ENCODE peak calls at places on chromosome X, in six cellular contexts. One of them, this sample, is unnamed.

GRCh38 chrX:154967603-154968002 is 54.9 kb downstream of the F8 start:
- DNase-seq in dorsolateral prefrontal cortex: no peak
- DNase-seq in nephron progenitor cell: no peak
- DNase-seq in breast epithelium: no peak
- DNase-seq in GM13977: no peak
- DNase-seq in RWPE1: peak; percentile 16
- DNase-seq in this sample: no peak

GRCh38 chrX:1453390-1453783 is 678 bp upstream of the ASMTL start:
- DNase-seq in breast epithelium: no peak
- DNase-seq in dorsolateral prefrontal cortex: no peak
- DNase-seq in RWPE1: no peak
- DNase-seq in nephron progenitor cell: no peak
- DNase-seq in GM13977: no peak
- DNase-seq in this sample: no peak

GRCh38 chrX:56783996-56784620 is 55.1 kb downstream of the NBDY start:
- DNase-seq in nephron progenitor cell: no peak
- DNase-seq in RWPE1: no peak
- DNase-seq in breast epithelium: no peak
- DNase-seq in dorsolateral prefrontal cortex: peak; percentile 38
- DNase-seq in GM13977: no peak
- DNase-seq in this sample: no peak

GRCh38 chrX:48508400-48509244 is at the start of gene PORCN:
- DNase-seq in dorsolateral prefrontal cortex: peak; percentile 86
- DNase-seq in nephron progenitor cell: peak; percentile 82
- DNase-seq in breast epithelium: peak; percentile 64
- DNase-seq in RWPE1: peak; percentile 77
- DNase-seq in GM13977: peak; percentile 92
- DNase-seq in this sample: peak; percentile 56

GRCh38 chrX:140836874-140837273 is 127.3 kb downstream of the LINC00632 start:
- DNase-seq in GM13977: no peak
- DNase-seq in breast epithelium: no peak
- DNase-seq in nephron progenitor cell: no peak
- DNase-seq in RWPE1: no peak
- DNase-seq in dorsolateral prefrontal cortex: no peak
- DNase-seq in this sample: no peak

GRCh38 chrX:1661048-1661921 is 46.4 kb downstream of the ASMT start:
- DNase-seq in RWPE1: peak; percentile 5
- DNase-seq in breast epithelium: no peak
- DNase-seq in nephron progenitor cell: peak; percentile 17
- DNase-seq in dorsolateral prefrontal cortex: no peak
- DNase-seq in GM13977: peak; percentile 92
- DNase-seq in this sample: no peak

GRCh38 chrX:54920610-54921426 is at the start of gene TRO:
- DNase-seq in GM13977: no peak
- DNase-seq in nephron progenitor cell: peak; percentile 56
- DNase-seq in RWPE1: no peak
- DNase-seq in dorsolateral prefrontal cortex: no peak
- DNase-seq in breast epithelium: no peak
- DNase-seq in this sample: peak; percentile 33

GRCh38 chrX:47231167-47231566 is 1.6 kb upstream of the USP11 start:
- DNase-seq in dorsolateral prefrontal cortex: peak; percentile 0
- DNase-seq in breast epithelium: no peak
- DNase-seq in GM13977: no peak
- DNase-seq in RWPE1: no peak
- DNase-seq in nephron progenitor cell: no peak
- DNase-seq in this sample: no peak

GRCh38 chrX:121479406-121479805 is 432.0 kb downstream of the GLUD2 start:
- DNase-seq in GM13977: no peak
- DNase-seq in dorsolateral prefrontal cortex: no peak
- DNase-seq in RWPE1: no peak
- DNase-seq in breast epithelium: no peak
- DNase-seq in nephron progenitor cell: no peak
- DNase-seq in this sample: no peak

GRCh38 chrX:30888526-30889146 is 418 bp downstream of the TAB3 start:
- DNase-seq in nephron progenitor cell: no peak
- DNase-seq in GM13977: peak; percentile 63
- DNase-seq in RWPE1: no peak
- DNase-seq in dorsolateral prefrontal cortex: no peak
- DNase-seq in breast epithelium: no peak
- DNase-seq in this sample: peak; percentile 12

GRCh38 chrX:152895724-152896420 is 2.0 kb upstream of the ZNF185 start:
- DNase-seq in RWPE1: peak; percentile 63
- DNase-seq in dorsolateral prefrontal cortex: no peak
- DNase-seq in breast epithelium: peak; percentile 68
- DNase-seq in GM13977: no peak
- DNase-seq in nephron progenitor cell: no peak
- DNase-seq in this sample: no peak

GRCh38 chrX:47174846-47175587 is 18.6 kb upstream of the UBA1 start:
- DNase-seq in nephron progenitor cell: no peak
- DNase-seq in GM13977: no peak
- DNase-seq in RWPE1: no peak
- DNase-seq in dorsolateral prefrontal cortex: no peak
- DNase-seq in breast epithelium: no peak
- DNase-seq in this sample: no peak

GRCh38 chrX:115642895-115643530 is 82.0 kb downstream of the PLS3 start:
- DNase-seq in GM13977: peak; percentile 48
- DNase-seq in dorsolateral prefrontal cortex: no peak
- DNase-seq in nephron progenitor cell: peak; percentile 44
- DNase-seq in breast epithelium: no peak
- DNase-seq in RWPE1: peak; percentile 11
- DNase-seq in this sample: peak; percentile 60

GRCh38 chrX:38220024-38220935 is at the start of gene SRPX:
- DNase-seq in nephron progenitor cell: peak; percentile 52
- DNase-seq in dorsolateral prefrontal cortex: peak; percentile 41
- DNase-seq in breast epithelium: no peak
- DNase-seq in RWPE1: peak; percentile 30
- DNase-seq in GM13977: peak; percentile 24
- DNase-seq in this sample: peak; percentile 21
- TF ChIP-seq CTCF in nephron progenitor cell: no peak
- TF ChIP-seq CTCF in dorsolateral prefrontal cortex: no peak
- TF ChIP-seq CTCF in breast epithelium: peak; percentile 6
- TF ChIP-seq CTCF in RWPE1: peak; percentile 26
- TF ChIP-seq CTCF in GM13977: peak; percentile 18
- TF ChIP-seq CTCF in this sample: peak; percentile 49

GRCh38 chrX:150503898-150504219 is 64.6 kb upstream of the MTM1 start:
- DNase-seq in breast epithelium: no peak
- DNase-seq in GM13977: no peak
- DNase-seq in dorsolateral prefrontal cortex: no peak
- DNase-seq in RWPE1: peak; percentile 6
- DNase-seq in nephron progenitor cell: no peak
- DNase-seq in this sample: no peak
- TF ChIP-seq CTCF in breast epithelium: no peak
- TF ChIP-seq CTCF in GM13977: no peak
- TF ChIP-seq CTCF in dorsolateral prefrontal cortex: no peak
- TF ChIP-seq CTCF in RWPE1: no peak
- TF ChIP-seq CTCF in nephron progenitor cell: no peak
- TF ChIP-seq CTCF in this sample: no peak

DNA sequence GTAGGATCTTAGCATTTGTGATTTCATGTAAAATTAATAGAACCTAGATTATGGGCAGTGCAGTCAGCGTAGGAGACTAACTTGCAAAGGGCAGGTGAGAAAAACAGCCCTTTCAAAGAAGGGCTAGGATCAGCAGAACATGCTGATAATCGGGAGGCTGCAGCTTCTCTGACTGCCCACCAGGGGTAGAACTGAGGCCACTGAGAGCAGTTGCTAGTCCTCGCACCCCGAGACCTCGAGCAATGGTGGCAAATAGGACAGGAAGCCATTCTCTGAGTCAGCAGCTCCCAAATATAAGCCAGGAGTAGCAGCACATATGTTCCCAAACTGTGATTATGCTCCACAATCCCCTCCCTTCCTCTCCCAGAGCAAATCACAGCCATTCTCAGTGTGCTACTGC is 186.4 kb downstream of the MSL3 start:
- DNase-seq in GM13977: peak; percentile 7
- DNase-seq in dorsolateral prefrontal cortex: no peak
- DNase-seq in nephron progenitor cell: peak; percentile 36
- DNase-seq in RWPE1: peak; percentile 10
- DNase-seq in breast epithelium: no peak
- DNase-seq in this sample: peak; percentile 44
- TF ChIP-seq CTCF in GM13977: peak; percentile 39
- TF ChIP-seq CTCF in dorsolateral prefrontal cortex: no peak
- TF ChIP-seq CTCF in nephron progenitor cell: peak; percentile 42
- TF ChIP-seq CTCF in RWPE1: no peak
- TF ChIP-seq CTCF in breast epithelium: no peak
- TF ChIP-seq CTCF in this sample: peak; percentile 59

DNA sequence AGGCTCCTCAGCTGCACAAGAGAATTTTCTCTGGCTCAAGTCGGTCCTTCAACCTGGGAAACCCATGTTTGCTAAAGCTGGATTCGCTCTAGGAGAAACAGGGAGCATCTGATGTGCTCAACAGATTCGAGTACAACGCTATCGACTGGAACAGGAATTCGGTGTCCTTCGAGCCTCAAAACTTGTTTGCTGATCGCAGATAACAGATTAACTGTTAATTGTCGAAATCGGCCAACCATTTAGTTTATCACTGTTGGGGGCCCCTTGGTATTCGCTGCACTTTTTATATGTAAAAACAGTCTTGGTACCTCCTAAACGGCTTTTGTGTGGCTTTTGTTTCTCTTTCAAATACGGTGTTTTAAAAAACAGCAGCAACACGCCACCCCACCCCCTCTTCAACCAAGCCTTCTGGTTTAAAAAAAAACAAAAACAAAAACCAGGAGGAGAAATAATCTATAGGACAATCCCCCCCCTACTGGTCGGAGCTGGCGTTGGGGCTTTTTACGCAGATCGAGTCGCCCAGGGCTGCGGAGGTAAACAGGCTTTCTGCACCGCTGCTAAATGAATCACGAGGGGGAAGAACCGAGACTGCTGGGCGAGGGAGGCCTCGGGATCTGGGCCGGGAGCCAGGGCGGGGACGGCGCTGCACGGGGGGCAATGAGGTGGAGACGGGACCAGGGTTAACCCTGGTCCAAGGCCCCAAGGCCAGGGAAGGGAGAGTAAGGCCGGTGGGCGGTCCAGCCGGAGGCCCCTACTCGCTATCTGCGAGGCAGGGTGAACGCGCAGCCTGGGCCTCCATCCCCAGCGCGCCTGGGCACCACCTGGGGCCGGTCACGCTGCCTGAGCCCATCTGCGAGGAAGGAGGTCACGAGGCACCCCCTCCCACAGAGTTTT is 71.7 kb upstream of the BCOR start:
- DNase-seq in breast epithelium: no peak
- DNase-seq in RWPE1: no peak
- DNase-seq in dorsolateral prefrontal cortex: no peak
- DNase-seq in GM13977: peak; percentile 77
- DNase-seq in nephron progenitor cell: peak; percentile 69
- DNase-seq in this sample: peak; percentile 62
- TF ChIP-seq CTCF in breast epithelium: no peak
- TF ChIP-seq CTCF in RWPE1: no peak
- TF ChIP-seq CTCF in dorsolateral prefrontal cortex: no peak
- TF ChIP-seq CTCF in GM13977: peak; percentile 55
- TF ChIP-seq CTCF in nephron progenitor cell: peak; percentile 49
- TF ChIP-seq CTCF in this sample: peak; percentile 65

GRCh38 chrX:71995122-71995521 is 84.5 kb downstream of the NHSL2 start:
- DNase-seq in GM13977: no peak
- DNase-seq in nephron progenitor cell: no peak
- DNase-seq in dorsolateral prefrontal cortex: no peak
- DNase-seq in RWPE1: no peak
- DNase-seq in breast epithelium: no peak
- DNase-seq in this sample: no peak
- TF ChIP-seq CTCF in GM13977: no peak
- TF ChIP-seq CTCF in nephron progenitor cell: no peak
- TF ChIP-seq CTCF in dorsolateral prefrontal cortex: no peak
- TF ChIP-seq CTCF in RWPE1: no peak
- TF ChIP-seq CTCF in breast epithelium: no peak
- TF ChIP-seq CTCF in this sample: no peak

DNA sequence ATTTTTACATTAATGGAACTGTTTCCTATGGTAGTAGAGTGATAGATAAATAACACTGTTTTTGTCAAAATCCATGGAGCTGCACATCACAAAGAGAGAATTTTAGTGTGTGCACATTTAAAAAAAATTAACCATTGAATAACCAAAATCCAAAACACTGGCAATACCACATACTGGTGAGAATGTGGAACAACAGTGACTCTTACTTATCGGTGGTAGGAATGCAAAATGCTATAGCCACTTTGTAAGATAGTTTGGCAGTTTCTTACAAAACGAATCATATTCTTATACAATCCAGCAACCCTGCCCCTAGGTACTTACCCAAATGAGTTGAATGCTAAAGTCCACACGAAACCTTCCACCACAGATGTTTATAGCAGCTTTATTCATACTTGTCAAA is 229.6 kb upstream of the GPR101 start:
- DNase-seq in nephron progenitor cell: no peak
- DNase-seq in dorsolateral prefrontal cortex: no peak
- DNase-seq in GM13977: no peak
- DNase-seq in RWPE1: no peak
- DNase-seq in breast epithelium: no peak
- DNase-seq in this sample: no peak
- TF ChIP-seq CTCF in nephron progenitor cell: no peak
- TF ChIP-seq CTCF in dorsolateral prefrontal cortex: no peak
- TF ChIP-seq CTCF in GM13977: no peak
- TF ChIP-seq CTCF in RWPE1: no peak
- TF ChIP-seq CTCF in breast epithelium: no peak
- TF ChIP-seq CTCF in this sample: no peak

DNA sequence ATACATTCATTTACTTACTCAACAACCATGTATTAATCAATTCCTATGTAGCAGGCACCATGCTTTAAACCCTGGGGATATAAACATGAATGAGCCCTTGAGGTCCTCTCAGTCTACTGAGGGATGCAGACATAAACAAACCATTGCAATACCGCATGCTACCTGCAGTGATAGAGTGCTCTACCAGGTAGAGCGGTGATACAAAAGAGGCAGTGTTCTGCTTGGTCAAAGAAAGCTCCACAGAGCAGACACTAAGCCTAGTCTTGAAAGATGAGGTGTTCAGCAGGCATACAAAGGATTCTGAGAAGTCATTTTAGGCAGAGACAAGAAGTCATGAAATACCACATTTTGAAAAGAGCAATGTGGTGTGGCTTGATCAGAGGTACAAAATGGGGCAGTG is 26.9 kb upstream of the AMOT start:
- DNase-seq in breast epithelium: no peak
- DNase-seq in RWPE1: peak; percentile 0
- DNase-seq in nephron progenitor cell: no peak
- DNase-seq in GM13977: no peak
- DNase-seq in dorsolateral prefrontal cortex: no peak
- DNase-seq in this sample: no peak
- TF ChIP-seq CTCF in breast epithelium: no peak
- TF ChIP-seq CTCF in RWPE1: no peak
- TF ChIP-seq CTCF in nephron progenitor cell: peak; percentile 21
- TF ChIP-seq CTCF in GM13977: no peak
- TF ChIP-seq CTCF in dorsolateral prefrontal cortex: no peak
- TF ChIP-seq CTCF in this sample: peak; percentile 46